ENCODE peak calls at places on chromosome 9, in five cellular contexts. Q is activated CD4-positive, alpha-beta T cell treated with anti-CD3 and anti-CD28 coated beads, Interleukin-2, amount 50 U/mL, for 48 hours; M is cardiac muscle cell; K is lung; D is activated T-cell treated with anti-CD3 and anti-CD28 coated beads, Interleukin-2, amount 50 U/mL, for 72 hours. B is an unnamed sample.

GRCh38 chr9:127970401-127971313 is 10.1 kb downstream of the EEIG1 start:
- DNase-seq in D (peak; percentile 86), K (no peak), Q (peak; percentile 74), M (no peak), B (no peak)

GRCh38 chr9:33917036-33917435 is 100.1 kb downstream of the UBE2R2 start:
- DNase-seq in Q (no peak), D (no peak), M (no peak), K (no peak), B (no peak)

GRCh38 chr9:121885345-121885901 is 207.7 kb downstream of the TTLL11 start:
- DNase-seq in Q (no peak), D (no peak), M (no peak), K (no peak), B (no peak)

GRCh38 chr9:14215614-14216013 is 98.3 kb downstream of the NFIB start:
- DNase-seq in M (no peak), Q (no peak), K (no peak), D (no peak), B (no peak)

GRCh38 chr9:88387733-88388202 is 476 bp upstream of the SPIN1 start:
- DNase-seq in Q (peak; percentile 37), D (peak; percentile 33), M (peak; percentile 58), K (peak; percentile 43), B (peak; percentile 64)

GRCh38 chr9:73152953-73153352 is 1.3 kb downstream of the ANXA1 start:
- DNase-seq in D (no peak), K (no peak), M (no peak), Q (no peak), B (no peak)

GRCh38 chr9:93188426-93189368 is 4.8 kb downstream of the WNK2 start:
- DNase-seq in Q (no peak), D (no peak), M (no peak), K (no peak), B (no peak)

GRCh38 chr9:33447404-33448158 is at the start of gene AQP3:
- DNase-seq in M (peak; percentile 83), D (peak; percentile 81), Q (peak; percentile 72), K (peak; percentile 62), B (no peak)

GRCh38 chr9:86891886-86892437 is 55.3 kb downstream of the GAS1 start:
- DNase-seq in D (no peak), K (no peak), Q (no peak), M (no peak), B (no peak)

GRCh38 chr9:33320568-33321261 is 30.4 kb downstream of the NFX1 start:
- DNase-seq in D (no peak), M (no peak), K (peak; percentile 32), Q (no peak), B (peak; percentile 35)

GRCh38 chr9:4224181-4224580 is 75.7 kb downstream of the GLIS3 start:
- DNase-seq in Q (no peak), D (no peak), K (no peak), M (no peak), B (no peak)

GRCh38 chr9:114276908-114277821 is 45.7 kb upstream of the ORM1 start:
- DNase-seq in D (no peak), M (no peak), K (no peak), Q (no peak), B (no peak)

GRCh38 chr9:111853450-111853827 is 43.2 kb upstream of the UGCG start:
- DNase-seq in D (no peak), Q (no peak), M (no peak), K (no peak), B (no peak)

GRCh38 chr9:114538241-114538640 is 33.0 kb upstream of the WHRN start:
- DNase-seq in M (no peak), K (no peak), D (peak; percentile 6), Q (peak; percentile 22), B (no peak)

GRCh38 chr9:76658510-76659231 is 105.6 kb upstream of the PCA3 start:
- DNase-seq in D (no peak), M (peak; percentile 47), Q (no peak), K (no peak), B (no peak)

GRCh38 chr9:13962006-13962405 is 351.9 kb downstream of the NFIB start:
- DNase-seq in D (no peak), Q (no peak), K (no peak), M (no peak), B (no peak)

GRCh38 chr9:38389313-38389712 is 3.2 kb upstream of the ALDH1B1 start:
- DNase-seq in D (no peak), K (no peak), M (no peak), Q (no peak), B (no peak)

GRCh38 chr9:70923941-70924340 is 197.5 kb downstream of the TRPM3 start:
- DNase-seq in Q (no peak), K (no peak), D (no peak), M (no peak), B (no peak)

GRCh38 chr9:98943682-98944129 is at the start of gene COL15A1:
- DNase-seq in K (no peak), D (no peak), Q (no peak), M (peak; percentile 74), B (no peak)

GRCh38 chr9:115649991-115650472 is 503.6 kb upstream of the PAPPA start:
- DNase-seq in D (no peak), K (peak; percentile 36), M (no peak), Q (no peak), B (peak; percentile 71)

GRCh38 chr9:93896093-93896492 is 59.1 kb downstream of the BARX1 start:
- DNase-seq in D (no peak), K (no peak), M (no peak), Q (no peak), B (no peak)

GRCh38 chr9:135641745-135642144 is 2.4 kb upstream of the GLT6D1 start:
- DNase-seq in M (no peak), Q (no peak), K (no peak), D (no peak), B (no peak)

GRCh38 chr9:36426348-36426747 is 26.3 kb upstream of the RNF38 start:
- DNase-seq in Q (no peak), K (no peak), D (no peak), M (no peak), B (no peak)

GRCh38 chr9:4297151-4297794 is 2.6 kb downstream of the GLIS3 start:
- DNase-seq in M (peak; percentile 37), Q (peak; percentile 59), D (peak; percentile 42), K (peak; percentile 70), B (peak; percentile 45)

GRCh38 chr9:81999806-82000205 is 11.2 kb downstream of the SPATA31D1 start:
- DNase-seq in K (no peak), D (no peak), M (no peak), Q (no peak), B (no peak)

GRCh38 chr9:127583605-127584053 is 28.4 kb upstream of the STXBP1 start:
- DNase-seq in D (no peak), K (no peak), M (no peak), Q (no peak), B (no peak)

GRCh38 chr9:38621434-38622082 is 1.2 kb upstream of the ANKRD18A start:
- DNase-seq in D (peak; percentile 58), M (peak; percentile 65), Q (peak; percentile 59), K (peak; percentile 44), B (no peak)

GRCh38 chr9:96391021-96391765 is 7.7 kb upstream of the SLC35D2 start:
- DNase-seq in K (no peak), M (no peak), D (no peak), Q (no peak), B (no peak)

GRCh38 chr9:133844876-133845658 is 106.9 kb upstream of the SARDH start:
- DNase-seq in D (no peak), Q (no peak), K (peak; percentile 56), M (no peak), B (peak; percentile 49)

B was measured in putamen.